ENCODE peak calls at places on chromosomes 7 and 10, in six cellular contexts. D is kidney glomerular epithelial cell; Y is 8988T; I is HuH-7.5; Z is frontal cortex; T is activated naive CD4-positive, alpha-beta T cell treated with anti-CD3 and anti-CD28 coated beads for 36 hours. O is an unnamed sample.

GRCh38 chr10:94218496-94219183 is 144.1 kb downstream of the NOC3L start:
- DNase-seq in D (no peak), Y (no peak), I (no peak), Z (no peak), T (no peak), O (no peak)

GRCh38 chr7:48274662-48275061 is 103.4 kb downstream of the ABCA13 start:
- DNase-seq in D (peak), Y (no peak), I (no peak), Z (no peak), T (no peak), O (no peak)

GRCh38 chr7:73432676-73433075 is 902 bp upstream of the FZD9 start:
- DNase-seq in D (no peak), Y (no peak), I (no peak), Z (no peak), T (no peak), O (no peak)

GRCh38 chr10:36677170-36677768 is 448.1 kb upstream of the ANKRD30A start:
- DNase-seq in D (no peak), Y (no peak), I (no peak), Z (no peak), T (no peak), O (no peak)

GRCh38 chr7:151012921-151013347 is 11.4 kb downstream of the ATG9B start:
- DNase-seq in D (peak), Y (peak), I (peak), Z (no peak), T (peak), O (no peak)

GRCh38 chr10:75403144-75404022 is 1.8 kb upstream of the ZNF503 start:
- DNase-seq in D (peak), Y (peak), I (peak), Z (no peak), T (no peak), O (peak)

GRCh38 chr7:1987084-1987535 is 245.6 kb downstream of the MAD1L1 start:
- DNase-seq in D (no peak), Y (no peak), I (no peak), Z (no peak), T (no peak), O (no peak)

GRCh38 chr7:91310829-91311460 is 46.7 kb downstream of the FZD1 start:
- DNase-seq in D (no peak), Y (no peak), I (no peak), Z (no peak), T (no peak), O (no peak)

GRCh38 chr7:139452948-139453672 is 30.4 kb downstream of the KLRG2 start:
- DNase-seq in D (no peak), Y (no peak), I (no peak), Z (no peak), T (no peak), O (no peak)

GRCh38 chr7:25716421-25716820 is 435.6 kb upstream of the NFE2L3 start:
- DNase-seq in D (peak), Y (no peak), I (no peak), Z (no peak), T (no peak), O (no peak)

GRCh38 chr7:139948587-139948986 is 114.2 kb downstream of the PARP12 start:
- DNase-seq in D (no peak), Y (no peak), I (no peak), Z (no peak), T (no peak), O (no peak)

GRCh38 chr10:13528875-13529713 is at the start of gene BEND7:
- DNase-seq in D (no peak), Y (peak), I (peak), Z (peak), T (no peak), O (peak)